ENCODE peak calls at places on chromosomes 11 and 22, in four cellular contexts. G is HFF-Myc, N is testis, W is foreskin keratinocyte. Q is an unnamed sample.

GRCh38 chr11:17972987-17973386 is 39.9 kb downstream of the SERGEF start:
- DNase-seq in G (peak), N (peak), W (peak), Q (peak)

GRCh38 chr11:47941907-47942558 is 38.3 kb upstream of the PTPRJ start:
- DNase-seq in G (no peak), N (no peak), W (no peak), Q (no peak)

GRCh38 chr22:49948573-49948957 is 12.0 kb upstream of the PIM3 start:
- DNase-seq in G (no peak), N (no peak), W (no peak), Q (no peak)

GRCh38 chr11:57493507-57494503 is 21.7 kb downstream of the SLC43A1 start:
- DNase-seq in G (no peak), N (peak), W (no peak), Q (no peak)

GRCh38 chr11:5307256-5308019 is 5.7 kb upstream of the OR51B4 start:
- DNase-seq in G (no peak), N (no peak), W (no peak), Q (no peak)

GRCh38 chr11:45272701-45273100 is 13.4 kb downstream of the SYT13 start:
- DNase-seq in G (no peak), N (no peak), W (no peak), Q (no peak)

GRCh38 chr22:24761888-24762675 is 12.4 kb downstream of the PIWIL3 start:
- DNase-seq in G (no peak), N (no peak), W (no peak), Q (no peak)

GRCh38 chr22:39818050-39818449 is 75.5 kb downstream of the ENTHD1 start:
- DNase-seq in G (no peak), N (no peak), W (no peak), Q (no peak)

GRCh38 chr11:119101759-119102423 is at the start of gene DPAGT1:
- DNase-seq in G (peak), N (peak), W (peak), Q (peak)

GRCh38 chr22:42868751-42869251 is 11.7 kb upstream of the ARFGAP3 start:
- DNase-seq in G (no peak), N (peak), W (no peak), Q (no peak)

GRCh38 chr11:33158596-33158995 is 2.7 kb downstream of the CSTF3 start:
- DNase-seq in G (no peak), N (no peak), W (no peak), Q (no peak)

GRCh38 chr22:47209547-47210023 is 447.1 kb downstream of the TBC1D22A start:
- DNase-seq in G (no peak), N (peak), W (no peak), Q (no peak)

GRCh38 chr11:108734956-108735559 is 70.2 kb downstream of the DDX10 start:
- DNase-seq in G (no peak), N (no peak), W (no peak), Q (no peak)

GRCh38 chr11:85029964-85030363 is 597.2 kb downstream of the DLG2 start:
- DNase-seq in G (no peak), N (no peak), W (peak), Q (no peak)

GRCh38 chr11:17822021-17822781 is 87.6 kb downstream of the KCNC1 start:
- DNase-seq in G (no peak), N (no peak), W (no peak), Q (no peak)

GRCh38 chr22:41245917-41246499 is 5.3 kb upstream of the CHADL start:
- DNase-seq in G (no peak), N (no peak), W (no peak), Q (no peak)
- TF ChIP-seq CTCF in G (no peak), N (no peak), W (peak), Q (peak)

GRCh38 chr11:117781650-117782049 is 15.4 kb downstream of the DSCAML1 start:
- DNase-seq in G (no peak), N (no peak), W (no peak), Q (no peak)
- TF ChIP-seq CTCF in G (no peak), N (no peak), W (no peak), Q (no peak)

DNA sequence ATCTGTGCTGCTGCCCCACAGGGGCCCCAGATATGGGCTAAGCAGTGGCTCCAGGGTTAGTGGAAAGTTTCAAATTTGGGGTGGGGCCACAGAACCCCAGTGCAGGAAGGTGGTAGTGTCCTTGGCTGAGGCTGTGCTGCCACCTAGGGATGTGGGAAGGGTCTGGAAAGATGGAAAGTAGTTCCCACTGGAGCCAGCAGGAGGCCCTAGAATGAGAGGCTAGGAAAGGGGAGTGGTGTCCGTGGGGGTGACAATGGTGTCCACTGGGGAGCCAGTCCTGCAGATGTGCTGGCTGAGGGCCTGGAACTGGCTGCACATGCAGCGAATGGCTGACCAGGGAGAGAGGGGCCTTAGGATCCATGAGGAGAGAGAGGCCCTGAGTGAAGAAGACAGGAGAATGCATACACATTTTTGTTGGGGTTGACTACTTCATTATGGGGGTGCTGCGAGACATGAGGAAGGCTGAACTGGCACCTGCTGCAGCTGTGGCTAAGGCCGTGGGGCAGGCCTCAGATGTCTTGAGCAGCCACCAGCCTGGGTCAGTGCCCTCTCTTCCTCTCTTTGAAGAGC is 21.1 kb downstream of the RFPL3 start:
- DNase-seq in G (no peak), N (peak), W (peak), Q (no peak)
- TF ChIP-seq CTCF in G (peak), N (peak), W (peak), Q (peak)

GRCh38 chr22:17271711-17272451 is 52.6 kb upstream of the ADA2 start:
- DNase-seq in G (no peak), N (no peak), W (no peak), Q (no peak)
- TF ChIP-seq CTCF in G (no peak), N (no peak), W (no peak), Q (no peak)

GRCh38 chr11:30914143-30914762 is 328.1 kb upstream of the MPPED2 start:
- DNase-seq in G (no peak), N (peak), W (peak), Q (peak)

GRCh38 chr11:30916764-30917163 is 330.6 kb upstream of the MPPED2 start:
- DNase-seq in G (no peak), N (no peak), W (no peak), Q (no peak)

GRCh38 chr11:30917859-30918478 is 331.8 kb upstream of the MPPED2 start:
- DNase-seq in G (peak), N (peak), W (peak), Q (no peak)

DNA sequence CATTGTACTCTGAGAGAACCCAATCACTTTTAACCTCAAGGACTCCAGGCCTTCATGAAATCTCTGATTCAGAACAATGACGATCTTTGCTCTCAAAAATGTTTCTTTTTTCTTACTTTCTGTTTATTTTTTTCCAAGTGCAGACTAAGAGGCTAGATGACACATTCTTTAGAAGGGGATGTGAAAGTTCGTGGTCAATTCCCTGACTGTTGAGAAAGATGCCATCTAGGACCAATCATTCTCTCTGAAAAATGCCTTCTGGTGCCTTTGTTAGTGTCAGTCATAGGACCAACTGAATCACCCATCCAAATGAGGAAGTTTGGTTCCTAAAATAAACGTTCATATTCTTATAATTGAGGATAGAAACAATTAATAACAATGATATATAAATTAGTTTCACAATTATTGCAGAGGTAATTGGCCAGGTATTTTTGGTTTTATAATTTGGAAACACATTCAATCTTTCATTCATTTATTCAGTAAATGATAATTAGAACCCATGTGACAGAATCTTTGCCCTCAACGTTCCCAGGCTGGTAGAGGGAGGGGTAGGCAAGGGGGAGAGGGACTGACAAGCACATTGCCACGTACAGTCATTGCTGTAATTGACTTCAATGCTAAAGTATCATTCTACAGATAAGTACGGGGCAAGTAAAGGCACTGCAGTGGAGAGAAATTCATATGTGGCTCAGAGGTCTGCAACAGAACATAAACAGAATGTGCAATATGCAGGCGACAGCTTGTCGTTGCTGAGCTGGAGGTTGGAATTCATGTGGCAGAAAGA is 333.4 kb upstream of the MPPED2 start:
- DNase-seq in G (no peak), N (no peak), W (peak), Q (peak)
- TF ChIP-seq CTCF in G (no peak), N (no peak), W (no peak), Q (no peak)

GRCh38 chr11:74487875-74488274 is 5.6 kb downstream of the LIPT2 start:
- DNase-seq in G (no peak), N (no peak), W (no peak), Q (no peak)
- TF ChIP-seq CTCF in G (peak), N (no peak), W (peak), Q (peak)

GRCh38 chr11:74403607-74404006 is 5.4 kb upstream of the PGM2L1 start:
- DNase-seq in G (no peak), N (no peak), W (no peak), Q (no peak)

GRCh38 chr11:74398244-74399159 is at the start of gene PGM2L1:
- DNase-seq in G (peak), N (peak), W (peak), Q (peak)

GRCh38 chr11:74397531-74398243 is 546 bp downstream of the PGM2L1 start:
- DNase-seq in G (no peak), N (peak), W (peak), Q (no peak)
- TF ChIP-seq CTCF in G (no peak), N (no peak), W (peak), Q (no peak)

DNA sequence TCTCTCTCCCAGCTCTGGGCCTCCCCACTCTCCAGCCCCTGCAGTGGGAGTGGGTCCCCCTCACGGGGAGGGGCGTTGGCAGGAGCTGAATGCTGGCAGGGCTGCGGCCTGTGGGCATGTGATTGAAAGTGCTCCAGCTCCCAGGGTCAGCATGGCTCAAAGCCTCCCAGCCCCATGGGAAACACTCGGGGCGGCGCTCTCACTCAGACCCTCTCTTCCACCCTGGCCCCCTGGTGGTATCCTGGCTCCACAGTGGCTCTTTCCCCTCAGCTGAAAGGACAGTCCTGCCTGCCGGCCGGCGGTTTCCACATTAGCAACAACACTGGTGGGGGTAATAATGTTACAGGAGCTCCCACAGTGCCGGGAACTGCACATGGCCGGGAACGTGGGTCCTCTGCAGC is 35.5 kb downstream of the POLR3H start:
- DNase-seq in G (no peak), N (no peak), W (no peak), Q (no peak)
- TF ChIP-seq CTCF in G (no peak), N (no peak), W (no peak), Q (peak)

GRCh38 chr11:111403021-111403725 is 24.1 kb upstream of the POU2AF1 start:
- DNase-seq in G (no peak), N (no peak), W (no peak), Q (no peak)

GRCh38 chr11:111402411-111402810 is 23.3 kb upstream of the POU2AF1 start:
- DNase-seq in G (no peak), N (no peak), W (no peak), Q (no peak)

GRCh38 chr11:111395749-111396148 is 16.7 kb upstream of the POU2AF1 start:
- DNase-seq in G (no peak), N (no peak), W (no peak), Q (no peak)

GRCh38 chr11:111400595-111400994 is 21.5 kb upstream of the POU2AF1 start:
- DNase-seq in G (no peak), N (no peak), W (no peak), Q (no peak)

GRCh38 chr11:111399187-111400031 is 20.3 kb upstream of the POU2AF1 start:
- DNase-seq in G (no peak), N (no peak), W (no peak), Q (no peak)
- TF ChIP-seq CTCF in G (no peak), N (no peak), W (no peak), Q (no peak)

DNA sequence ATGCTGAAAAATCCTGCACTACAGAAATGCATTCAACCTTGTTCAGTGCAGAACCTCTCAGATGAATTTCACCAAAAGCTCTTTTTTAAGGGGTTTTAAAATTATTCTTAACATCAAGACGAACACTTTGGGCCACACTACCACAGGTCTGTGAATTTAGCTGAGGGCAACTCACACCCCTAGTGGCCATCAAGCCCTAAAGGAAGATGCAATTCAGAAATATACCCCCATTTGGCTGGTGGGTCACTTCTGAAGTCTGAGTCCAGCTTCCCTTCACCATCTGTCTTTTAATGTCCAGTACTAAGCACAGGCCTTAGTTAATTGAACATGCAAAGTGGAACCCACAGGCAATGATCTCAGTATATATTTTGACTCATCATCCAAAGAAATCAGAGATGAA is 50.5 kb downstream of the FAM76B start:
- DNase-seq in G (no peak), N (no peak), W (no peak), Q (no peak)
- TF ChIP-seq CTCF in G (peak), N (no peak), W (peak), Q (no peak)

Q was measured in kidney epithelial cell.